ENCODE peak calls at places on chromosomes 16 and 17, in eight cellular contexts. F is A549; J is BJ; W is pancreas; T is AG04449; Q is lung; L is CD4-positive, alpha-beta T cell; D is activated B cell treated with CpG ODN at 0.5 μM for 24 hours. N is an unnamed sample.

GRCh38 chr16:19289805-19290490 is 4.4 kb downstream of the CLEC19A start:
- DNase-seq in J (no peak), T (no peak), D (no peak), Q (no peak), F (no peak), W (no peak), L (no peak), N (no peak)

GRCh38 chr17:13209091-13209490 is 191.3 kb upstream of the ELAC2 start:
- DNase-seq in F (no peak), W (no peak), D (no peak), T (no peak), J (no peak), L (no peak), Q (no peak), N (no peak)

GRCh38 chr17:64781013-64781392 is 118.9 kb upstream of the SMURF2 start:
- DNase-seq in L (no peak), T (no peak), Q (no peak), F (no peak), W (peak; percentile 21), J (no peak), D (no peak), N (no peak)

GRCh38 chr17:60905709-60906108 is 228.1 kb downstream of the BCAS3 start:
- DNase-seq in L (no peak), D (no peak), T (no peak), J (no peak), Q (no peak), F (no peak), W (no peak), N (no peak)

GRCh38 chr17:57130708-57131461 is 45.8 kb downstream of the AKAP1 start:
- DNase-seq in L (peak; percentile 78), T (peak; percentile 16), W (peak; percentile 83), Q (peak; percentile 85), J (no peak), D (peak; percentile 52), F (peak; percentile 99), N (peak; percentile 71)

GRCh38 chr16:69404275-69404805 is 18.5 kb upstream of the TERF2 start:
- DNase-seq in F (peak; percentile 64), D (no peak), W (no peak), J (no peak), L (no peak), T (peak; percentile 9), Q (no peak), N (no peak)

GRCh38 chr16:69143116-69143515 is 10.7 kb downstream of the UTP4 start:
- DNase-seq in D (no peak), Q (no peak), W (no peak), L (no peak), F (peak; percentile 40), T (no peak), J (no peak), N (no peak)

GRCh38 chr16:81779540-81780320 is 639 bp downstream of the PLCG2 start:
- DNase-seq in Q (peak; percentile 51), J (no peak), T (no peak), F (peak; percentile 48), L (no peak), W (peak; percentile 26), D (peak; percentile 47), N (peak; percentile 62)

GRCh38 chr17:63474914-63475460 is 1.9 kb upstream of the ACE start:
- DNase-seq in Q (no peak), F (no peak), L (no peak), D (no peak), W (no peak), T (no peak), J (no peak), N (no peak)

DNA sequence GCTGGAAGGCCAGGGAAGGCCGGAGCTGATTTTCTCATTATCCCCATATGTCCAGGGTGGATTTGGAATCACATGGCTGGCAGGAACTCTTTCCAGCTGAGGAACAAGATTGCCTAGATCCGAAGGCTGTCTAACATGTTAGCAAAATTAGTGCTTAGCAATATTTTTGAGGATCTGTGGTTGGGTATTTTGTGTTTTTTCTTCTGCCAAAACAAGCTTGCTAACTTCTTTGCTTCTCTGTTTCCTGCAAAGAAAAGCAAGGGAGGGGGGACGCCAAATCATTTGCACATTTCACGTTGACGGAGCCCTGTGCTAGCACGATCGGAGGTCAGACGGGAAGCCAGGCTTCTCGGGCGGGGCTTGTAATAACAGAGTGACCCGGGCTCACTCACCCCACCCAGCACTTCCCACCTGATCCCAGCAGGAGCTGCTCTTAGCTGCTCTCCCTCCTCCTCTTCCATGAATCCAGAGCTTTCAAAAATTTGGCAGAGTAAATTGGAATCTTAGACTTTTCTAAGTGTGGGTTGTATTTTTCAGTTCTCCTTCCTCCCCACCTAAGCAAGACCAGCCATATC is 33.3 kb upstream of the FOXF1 start:
- DNase-seq in F (no peak), W (no peak), J (no peak), D (no peak), L (no peak), T (no peak), Q (no peak), N (no peak)
- TF ChIP-seq CTCF in F (no peak), W (no peak), J (no peak), D (no peak), L (no peak), T (no peak), Q (no peak), N (no peak)

DNA sequence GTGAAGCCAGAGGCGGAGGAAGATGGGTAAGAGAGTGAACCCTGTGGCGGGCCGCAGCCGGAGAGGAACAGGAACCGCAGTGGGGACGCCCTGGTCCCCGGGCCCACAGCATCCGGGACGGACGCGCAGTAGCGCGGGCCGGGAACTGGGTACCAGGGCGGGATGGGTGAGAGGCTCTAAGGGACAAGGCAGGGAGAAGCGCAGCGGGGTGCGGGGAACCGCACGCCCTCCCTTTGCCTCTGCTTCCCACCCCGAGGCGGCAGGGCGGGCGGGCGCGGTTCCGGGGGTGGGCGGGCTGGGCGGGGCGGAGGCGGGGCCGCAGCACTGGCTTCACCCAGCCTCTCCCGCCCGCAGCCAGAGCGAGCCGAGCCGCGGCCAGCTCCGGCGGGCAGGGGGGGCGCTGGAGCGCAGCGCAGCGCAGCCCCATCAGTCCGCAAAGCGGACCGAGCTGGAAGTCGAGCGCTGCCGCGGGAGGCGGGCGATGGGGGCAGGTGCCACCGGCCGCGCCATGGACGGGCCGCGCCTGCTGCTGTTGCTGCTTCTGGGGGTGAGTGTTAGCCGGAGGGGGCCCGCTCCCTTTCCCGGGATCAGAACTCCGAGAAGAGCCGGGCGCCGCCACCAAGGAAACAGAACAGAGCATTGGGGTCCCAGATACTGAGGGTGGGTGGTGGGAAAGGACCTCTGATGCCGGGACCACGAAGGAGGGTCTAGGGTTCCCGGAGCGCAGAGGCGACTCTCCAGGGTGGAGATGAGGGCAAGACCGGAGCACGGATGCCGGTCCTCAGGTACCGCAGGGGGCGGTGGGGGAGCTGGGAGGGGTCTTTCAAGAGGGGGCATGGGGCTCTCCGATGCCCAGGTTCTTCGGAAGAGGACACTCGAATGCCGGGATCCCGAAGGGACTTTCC is at the start of gene NGFR:
- DNase-seq in W (no peak), F (peak; percentile 77), Q (no peak), D (peak; percentile 64), L (no peak), T (no peak), J (no peak), N (no peak)
- TF ChIP-seq CTCF in W (no peak), F (peak; percentile 38), Q (no peak), D (no peak), L (no peak), T (no peak), J (no peak), N (no peak)

DNA sequence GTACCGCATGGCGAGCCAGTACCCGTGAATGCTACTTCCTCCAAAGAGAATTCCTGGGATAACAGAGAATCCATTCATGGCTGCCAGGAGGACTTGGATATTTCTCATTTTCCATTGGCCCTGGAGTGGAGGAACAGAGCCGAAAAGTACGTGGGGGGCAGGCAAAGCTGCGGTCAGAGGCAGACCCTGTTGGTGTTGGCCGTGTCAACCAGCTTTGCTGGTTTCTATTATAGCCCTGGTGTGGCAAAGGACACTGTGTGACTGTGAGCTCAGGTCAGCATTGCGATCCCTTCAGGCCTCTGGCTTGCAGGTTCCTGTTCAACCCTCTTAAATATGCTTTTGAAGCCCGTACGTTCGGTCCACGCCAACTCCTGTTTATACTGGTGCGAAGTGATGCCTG is 596.3 kb downstream of the MAF start:
- DNase-seq in D (no peak), F (no peak), T (no peak), W (no peak), J (no peak), Q (no peak), L (no peak), N (no peak)
- TF ChIP-seq CTCF in D (no peak), F (no peak), T (no peak), W (no peak), J (no peak), Q (no peak), L (no peak), N (no peak)

DNA sequence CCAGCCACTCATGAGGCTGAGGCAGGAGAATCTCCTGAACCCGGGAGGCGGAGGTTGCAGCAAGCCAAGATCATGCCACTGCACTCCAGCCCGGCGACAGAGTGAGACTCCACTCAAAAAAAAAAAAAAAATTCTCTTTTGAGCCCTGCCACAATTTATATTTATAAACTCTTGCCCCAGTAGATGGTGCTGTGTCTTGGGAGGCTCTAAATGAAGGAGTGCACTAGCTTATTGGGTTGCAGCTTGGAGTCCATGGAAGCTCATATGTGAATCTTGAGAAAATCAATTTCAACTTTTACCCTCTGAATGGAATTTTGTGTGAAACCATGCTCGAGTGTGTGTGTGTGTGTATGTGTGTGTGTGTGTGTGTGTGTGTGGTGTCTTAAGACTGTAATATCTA is 420.1 kb downstream of the HS3ST4 start:
- DNase-seq in Q (no peak), D (no peak), T (no peak), L (no peak), W (no peak), F (no peak), J (no peak), N (no peak)
- TF ChIP-seq CTCF in Q (no peak), D (no peak), T (no peak), L (no peak), W (no peak), F (no peak), J (no peak), N (no peak)

DNA sequence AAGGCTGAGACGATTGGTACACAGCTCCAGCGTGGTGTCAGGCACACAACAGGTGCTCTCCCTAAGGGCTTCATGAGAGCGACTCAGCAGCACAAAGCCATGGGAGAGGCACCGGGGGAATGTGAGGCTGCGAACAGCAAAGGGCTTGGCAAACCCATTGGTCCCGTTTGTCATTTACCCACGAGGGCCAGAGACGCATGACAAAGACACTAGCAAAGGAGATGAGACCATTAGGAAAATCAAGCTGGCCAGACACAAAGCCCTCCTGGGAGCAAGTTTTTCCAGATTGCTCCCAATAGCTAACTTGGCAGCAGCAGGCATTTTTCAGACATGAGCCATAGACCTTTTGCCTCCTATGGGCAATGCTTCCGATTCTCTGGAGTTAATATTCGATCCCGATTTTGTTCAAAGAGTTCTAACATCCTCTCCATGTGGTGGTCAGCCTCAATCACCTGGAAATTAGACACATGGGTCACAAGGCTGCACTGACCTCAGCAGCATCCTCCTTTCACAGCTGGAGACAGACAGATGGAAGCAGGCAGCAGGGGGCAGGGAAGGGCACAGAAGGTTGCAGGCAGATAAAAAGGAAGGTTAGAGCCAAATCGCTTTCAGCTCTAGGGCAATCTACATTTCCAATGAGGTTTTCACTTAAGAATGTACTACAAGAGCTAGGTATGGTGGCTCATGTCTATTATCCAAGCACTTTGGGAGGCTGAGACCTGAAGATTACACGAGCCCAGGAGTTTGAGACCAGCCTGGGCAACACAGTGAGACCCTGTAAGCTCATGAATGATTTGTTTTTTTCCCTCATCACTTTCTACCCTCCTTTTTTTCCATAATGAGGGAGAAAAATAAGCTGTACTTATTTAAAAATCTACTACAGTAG is 38.1 kb downstream of the TK2 start:
- DNase-seq in Q (no peak), T (no peak), F (peak; percentile 64), L (no peak), W (peak; percentile 49), D (no peak), J (no peak), N (no peak)
- TF ChIP-seq CTCF in Q (no peak), T (no peak), F (no peak), L (no peak), W (no peak), D (no peak), J (peak; percentile 5), N (peak; percentile 31)

N was measured in CD14-positive monocyte.